ENCODE peak calls at places on chromosomes 1 and 21, in four cellular contexts. M is ovary, I is tibial nerve, Q is PC-9. D is an unnamed sample.

GRCh38 chr1:151289080-151289935 is 7.2 kb downstream of the ZNF687 start:
- DNase-seq in Q (no peak), I (no peak), M (no peak), D (no peak)

GRCh38 chr1:28297826-28298225 is 31.0 kb upstream of the MED18 start:
- DNase-seq in Q (no peak), M (no peak), I (no peak), D (no peak)

GRCh38 chr1:46148318-46148717 is 15.9 kb upstream of the PIK3R3 start:
- DNase-seq in Q (no peak), M (no peak), I (no peak), D (no peak)

GRCh38 chr21:45294509-45295291 is 7.0 kb upstream of the POFUT2 start:
- DNase-seq in I (peak; percentile 71), M (peak; percentile 97), Q (no peak), D (peak; percentile 26)

GRCh38 chr1:194584052-194584451 is 1397.6 kb upstream of the B3GALT2 start:
- DNase-seq in M (no peak), Q (no peak), I (no peak), D (no peak)

GRCh38 chr1:180935326-180936109 is 22.8 kb downstream of the KIAA1614 start:
- DNase-seq in M (no peak), Q (no peak), I (no peak), D (no peak)

GRCh38 chr1:99590578-99591209 is 55.2 kb upstream of the PALMD start:
- DNase-seq in M (no peak), Q (no peak), I (no peak), D (no peak)

GRCh38 chr1:42529724-42530161 is 66.7 kb downstream of the CCDC30 start:
- DNase-seq in M (no peak), Q (no peak), I (no peak), D (no peak)

GRCh38 chr1:236020359-236021000 is 44.4 kb downstream of the NID1 start:
- DNase-seq in I (no peak), Q (no peak), M (no peak), D (no peak)

GRCh38 chr1:45876000-45876399 is 72.6 kb downstream of the MAST2 start:
- DNase-seq in M (no peak), I (no peak), Q (no peak), D (no peak)

GRCh38 chr1:211703812-211704566 is 28.6 kb upstream of the NEK2 start:
- DNase-seq in Q (no peak), M (no peak), I (no peak), D (no peak)

GRCh38 chr1:147337040-147337439 is 94.6 kb downstream of the CHD1L start:
- DNase-seq in M (no peak), Q (no peak), I (no peak), D (no peak)

GRCh38 chr1:154863702-154864174 is 6.3 kb downstream of the KCNN3 start:
- DNase-seq in Q (peak; percentile 15), I (no peak), M (no peak), D (no peak)

DNA sequence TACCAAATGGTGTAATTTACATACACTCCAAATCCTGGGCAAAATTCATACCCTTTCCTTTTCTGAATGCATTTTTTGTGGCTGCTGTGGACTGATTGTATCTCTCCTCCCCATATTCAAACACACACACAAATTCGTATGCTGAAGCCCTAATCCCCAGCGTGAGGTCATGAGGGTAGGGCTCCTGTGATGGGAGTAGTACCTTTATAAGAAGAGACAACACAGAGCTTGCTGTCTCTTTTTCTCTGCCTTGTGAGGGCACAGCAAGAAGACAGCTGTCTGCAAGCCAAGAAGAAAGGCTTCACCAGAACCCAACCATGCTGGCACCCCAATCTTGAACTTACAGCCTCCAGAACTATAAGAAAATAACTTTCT is 24.4 kb downstream of the DUSP10 start:
- DNase-seq in Q (no peak), I (no peak), M (no peak), D (no peak)
- H3K27ac ChIP-seq in Q (no peak overlapping the region), I (no peak overlapping the region), M (no peak overlapping the region), D (peak overlapping the region; percentile 2)

GRCh38 chr1:208042868-208043267 is 131.9 kb upstream of the CD34 start:
- DNase-seq in Q (no peak), I (no peak), M (no peak), D (no peak)

GRCh38 chr1:208044568-208045241 is 133.8 kb upstream of the CD34 start:
- DNase-seq in M (no peak), I (no peak), Q (no peak), D (no peak)

GRCh38 chr1:208045410-208046252 is 134.7 kb upstream of the CD34 start:
- DNase-seq in Q (no peak), M (no peak), I (no peak), D (no peak)

GRCh38 chr1:208042041-208042615 is 131.2 kb upstream of the CD34 start:
- DNase-seq in Q (no peak), M (no peak), I (no peak), D (no peak)

DNA sequence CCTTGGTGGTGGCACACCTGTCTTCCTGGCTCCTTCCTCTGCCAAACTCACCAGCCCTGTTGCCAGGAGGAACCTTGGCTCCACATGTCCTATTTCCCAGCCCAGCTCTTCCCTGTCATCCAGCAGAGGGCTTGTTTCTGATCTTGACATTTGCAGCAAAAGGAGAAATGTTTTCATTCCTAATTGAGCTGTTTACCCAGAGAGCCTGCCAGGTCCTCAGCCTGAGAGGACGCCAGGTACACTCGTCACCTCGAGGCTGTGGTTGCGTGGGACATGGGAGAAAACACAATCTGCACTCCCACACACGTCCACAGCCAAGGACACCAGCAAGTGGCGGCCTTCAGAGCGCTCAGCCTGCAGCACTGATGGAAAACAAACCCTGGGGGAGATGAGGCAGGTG is 132.8 kb upstream of the CD34 start:
- DNase-seq in M (peak; percentile 87), Q (no peak), I (no peak), D (peak; percentile 84)
- H3K27ac ChIP-seq in M (peak overlapping the region; percentile 64), Q (no peak overlapping the region), I (no peak overlapping the region), D (peak overlapping the region; percentile 70)

DNA sequence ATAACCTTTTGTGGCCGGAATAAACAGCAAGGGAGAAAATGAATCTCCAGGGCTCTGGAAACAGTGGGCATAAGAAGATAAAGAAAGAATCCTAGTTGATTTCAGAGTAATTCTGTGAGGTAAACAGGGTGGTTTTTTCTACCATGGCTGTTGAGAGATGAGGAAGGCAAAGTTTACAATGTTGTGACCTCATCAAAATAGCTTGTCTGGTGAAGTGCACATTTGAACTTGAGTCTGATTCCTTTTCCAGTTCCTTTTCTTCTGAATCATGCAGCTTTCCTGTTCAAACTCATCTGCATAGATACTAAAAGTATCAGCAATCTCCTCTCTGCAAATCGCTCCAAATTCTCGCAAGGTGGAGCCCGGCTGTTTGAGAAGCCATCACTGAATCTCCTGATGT is 161.7 kb downstream of the PLPP3 start:
- DNase-seq in Q (no peak), I (no peak), M (no peak), D (no peak)
- H3K27ac ChIP-seq in Q (no peak overlapping the region), I (no peak overlapping the region), M (no peak overlapping the region), D (no peak overlapping the region)

GRCh38 chr1:23530089-23530749 is 814 bp downstream of the E2F2 start:
- DNase-seq in I (no peak), M (no peak), Q (no peak), D (no peak)
- H3K27ac ChIP-seq in I (no peak overlapping the region), M (no peak overlapping the region), Q (peak overlapping the region; percentile 12), D (no peak overlapping the region)

DNA sequence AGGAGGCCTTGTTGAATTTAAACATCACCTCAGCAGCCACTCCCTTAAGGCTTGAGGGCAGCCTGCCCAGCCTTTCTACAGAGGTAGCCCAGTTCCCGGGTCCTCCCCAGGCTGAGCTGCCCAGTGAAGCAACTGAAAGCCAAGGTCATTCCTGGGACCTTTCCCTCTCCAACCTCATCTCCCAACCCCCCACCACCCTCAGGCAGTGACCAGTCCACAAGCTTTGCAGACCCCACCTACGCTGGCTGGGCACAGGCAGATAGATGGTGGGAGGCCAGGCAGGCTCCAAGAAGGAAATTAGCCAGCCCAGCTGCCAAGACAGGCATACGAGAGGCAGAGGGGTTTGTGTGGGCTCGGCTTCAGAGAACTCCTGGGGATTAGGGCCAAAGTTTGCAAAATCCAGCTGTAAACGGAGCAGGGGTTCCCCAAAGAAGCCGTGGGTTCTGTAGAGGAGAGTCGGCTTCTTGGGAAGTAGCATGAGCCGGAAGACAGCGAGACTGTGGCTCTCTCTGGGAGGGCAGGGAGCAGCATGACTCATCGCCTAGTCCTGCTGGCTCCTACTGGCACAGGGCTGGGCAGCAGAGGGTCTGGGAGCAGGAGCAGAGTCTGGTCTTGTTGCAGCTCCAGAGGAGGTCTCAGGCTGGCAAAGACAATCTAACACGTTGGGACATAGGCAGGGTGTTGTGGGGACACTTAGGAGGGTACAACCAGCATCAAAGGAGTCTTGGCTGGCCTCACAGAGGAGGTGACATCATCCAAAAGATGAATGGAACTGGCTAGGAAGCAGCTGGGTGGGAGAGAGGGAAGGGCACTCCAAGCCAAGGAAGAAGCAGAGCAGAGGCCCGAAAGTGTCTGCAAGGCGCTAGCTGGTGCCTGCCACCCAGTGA is 2.8 kb upstream of the ZC3H12A start:
- DNase-seq in Q (peak; percentile 84), M (peak; percentile 74), I (peak; percentile 57), D (peak; percentile 54)
- H3K27ac ChIP-seq in Q (peak overlapping the region; percentile 66), M (peak overlapping the region; percentile 44), I (peak overlapping the region; percentile 98), D (peak overlapping the region; percentile 89)

DNA sequence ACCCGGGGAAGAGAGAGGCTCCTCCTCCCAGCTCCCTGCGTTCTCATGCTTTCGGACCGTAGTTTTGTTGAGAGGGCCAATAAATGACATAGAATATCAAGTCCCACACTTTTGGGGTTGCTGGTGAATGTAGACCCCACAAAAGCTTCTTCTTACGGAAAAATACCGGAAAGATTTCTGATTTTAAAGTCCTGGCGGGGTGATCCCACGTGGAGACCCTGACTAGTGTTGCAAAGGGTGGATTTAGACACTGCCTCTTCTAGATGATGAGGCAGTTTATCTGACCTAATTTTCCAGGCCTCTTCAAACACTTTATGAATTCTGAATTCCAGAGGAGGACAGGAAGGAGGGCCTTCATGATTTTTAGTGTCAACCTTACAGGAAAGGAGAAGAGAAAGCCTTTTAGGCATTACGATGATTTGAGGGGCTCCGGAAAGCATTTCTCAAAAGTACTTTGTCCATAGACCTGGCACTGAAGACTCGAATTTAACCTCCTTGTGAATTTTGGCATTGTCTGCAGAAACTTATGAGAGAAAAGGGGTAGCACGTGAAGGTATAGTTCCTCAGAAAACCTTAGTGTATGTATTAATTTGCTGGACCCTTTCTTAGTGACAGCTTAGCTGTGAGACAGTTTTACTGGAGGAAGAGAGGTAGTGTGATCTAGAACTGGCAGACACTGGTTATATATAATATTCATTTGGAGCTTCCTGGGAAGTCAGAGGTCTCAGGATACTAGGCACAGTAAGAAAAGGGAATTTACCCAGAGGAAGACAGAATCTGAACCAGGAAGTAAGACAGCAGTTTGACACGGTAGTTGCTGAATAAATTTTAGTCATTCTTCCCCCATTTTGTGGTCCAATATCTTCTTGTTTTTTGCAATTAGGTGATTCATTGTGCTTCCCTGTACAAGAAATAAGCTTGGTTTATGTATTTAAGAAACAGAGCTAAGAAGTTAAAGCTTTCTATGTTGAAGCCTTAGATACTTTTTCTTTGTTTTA is 931 bp downstream of the TMEM167B start:
- DNase-seq in M (no peak), I (no peak), Q (no peak), D (no peak)
- H3K27ac ChIP-seq in M (peak overlapping the region; percentile 56), I (peak overlapping the region; percentile 98), Q (peak overlapping the region; percentile 78), D (peak overlapping the region; percentile 98)

GRCh38 chr1:70164350-70164749 is 41.0 kb downstream of the LRRC40 start:
- DNase-seq in I (no peak), M (no peak), Q (no peak), D (no peak)

GRCh38 chr1:70169018-70169839 is 36.1 kb downstream of the LRRC40 start:
- DNase-seq in M (no peak), I (no peak), Q (no peak), D (no peak)

GRCh38 chr1:70171512-70171911 is 33.9 kb downstream of the LRRC40 start:
- DNase-seq in M (no peak), Q (no peak), I (no peak), D (no peak)

DNA sequence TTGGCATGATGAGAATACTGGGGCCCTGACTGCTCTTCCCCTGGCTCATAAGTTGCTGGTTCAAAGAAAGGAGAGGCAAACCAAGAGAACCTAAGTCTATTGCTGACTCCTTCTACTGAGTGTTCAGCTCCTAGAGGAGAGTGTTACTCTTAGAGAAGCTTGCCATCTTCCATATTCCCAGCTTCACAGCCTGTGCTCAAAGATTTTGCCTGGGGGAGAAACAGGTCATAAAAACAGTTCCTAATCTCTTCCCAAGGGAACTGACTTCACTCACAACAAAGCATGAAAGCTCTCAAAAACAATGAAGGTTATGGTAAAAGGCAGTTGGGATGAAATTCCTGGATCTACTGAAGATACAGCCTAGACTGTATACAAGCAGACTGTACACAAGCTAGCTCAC is 37.1 kb downstream of the LRRC40 start:
- DNase-seq in I (no peak), M (no peak), Q (no peak), D (no peak)
- H3K27ac ChIP-seq in I (no peak overlapping the region), M (no peak overlapping the region), Q (no peak overlapping the region), D (no peak overlapping the region)

D was measured in dorsolateral prefrontal cortex.